ENCODE peak calls at places on chromosomes 13 and 19, in four cellular contexts. One of them, this sample, is unnamed.
A peak's percentile ranks its signal among the peaks of the same experiment; 100 is the strongest.

GRCh38 chr13:50843256-50844043 is at the start of gene DLEU7:
- DNase-seq in kidney: peak; percentile 71
- DNase-seq in IMR-90: no peak
- DNase-seq in A673: no peak
- DNase-seq in this sample: no peak

GRCh38 chr13:50677687-50678463 is 165.6 kb downstream of the DLEU7 start:
- DNase-seq in A673: no peak
- DNase-seq in IMR-90: peak; percentile 11
- DNase-seq in kidney: no peak
- DNase-seq in this sample: peak; percentile 53

GRCh38 chr13:20776751-20777150 is 3.0 kb upstream of the EEF1AKMT1 start:
- DNase-seq in kidney: no peak
- DNase-seq in A673: no peak
- DNase-seq in IMR-90: no peak
- DNase-seq in this sample: no peak

GRCh38 chr13:63455938-63456337 is 2040.3 kb upstream of the PCDH20 start:
- DNase-seq in IMR-90: no peak
- DNase-seq in kidney: no peak
- DNase-seq in A673: peak; percentile 19
- DNase-seq in this sample: no peak

GRCh38 chr13:32254916-32255743 is 60.0 kb downstream of the ZAR1L start:
- DNase-seq in IMR-90: no peak
- DNase-seq in kidney: no peak
- DNase-seq in A673: no peak
- DNase-seq in this sample: peak; percentile 36

GRCh38 chr13:107192289-107192688 is 624.4 kb upstream of the ARGLU1 start:
- DNase-seq in kidney: no peak
- DNase-seq in IMR-90: peak; percentile 43
- DNase-seq in A673: no peak
- DNase-seq in this sample: no peak

GRCh38 chr19:39032164-39032918 is at the start of gene FBXO27:
- DNase-seq in A673: no peak
- DNase-seq in IMR-90: no peak
- DNase-seq in kidney: peak; percentile 85
- DNase-seq in this sample: peak; percentile 40

GRCh38 chr19:4589579-4590410 is 30.3 kb upstream of the SEMA6B start:
- DNase-seq in kidney: no peak
- DNase-seq in IMR-90: no peak
- DNase-seq in A673: no peak
- DNase-seq in this sample: peak; percentile 22

GRCh38 chr19:48492925-48493717 is 18.5 kb downstream of the LMTK3 start:
- DNase-seq in A673: peak; percentile 98
- DNase-seq in IMR-90: peak; percentile 94
- DNase-seq in kidney: peak; percentile 100
- DNase-seq in this sample: peak; percentile 99

GRCh38 chr13:109131698-109132257 is 502.4 kb downstream of the MYO16 start:
- DNase-seq in A673: peak; percentile 57
- DNase-seq in kidney: no peak
- DNase-seq in IMR-90: peak; percentile 21
- DNase-seq in this sample: no peak

GRCh38 chr19:35248310-35249145 is at the start of gene LSR:
- DNase-seq in kidney: peak; percentile 97
- DNase-seq in IMR-90: no peak
- DNase-seq in A673: no peak
- DNase-seq in this sample: peak; percentile 96

GRCh38 chr19:49877879-49878743 is 609 bp downstream of the TBC1D17 start:
- DNase-seq in IMR-90: peak; percentile 96
- DNase-seq in A673: peak; percentile 99
- DNase-seq in kidney: peak; percentile 100
- DNase-seq in this sample: peak; percentile 98

GRCh38 chr19:8610041-8610927 is at the start of gene ADAMTS10:
- DNase-seq in IMR-90: peak; percentile 43
- DNase-seq in kidney: peak; percentile 84
- DNase-seq in A673: peak; percentile 64
- DNase-seq in this sample: no peak

GRCh38 chr19:42282036-42282762 is 13.1 kb downstream of the CIC start:
- DNase-seq in kidney: peak; percentile 61
- DNase-seq in A673: peak; percentile 45
- DNase-seq in IMR-90: peak; percentile 34
- DNase-seq in this sample: no peak

GRCh38 chr19:48842744-48843162 is 6.5 kb upstream of the HSD17B14 start:
- DNase-seq in IMR-90: peak; percentile 48
- DNase-seq in A673: peak; percentile 70
- DNase-seq in kidney: no peak
- DNase-seq in this sample: peak; percentile 53

GRCh38 chr19:45440259-45440638 is 16.5 kb upstream of the ERCC1 start:
- DNase-seq in IMR-90: no peak
- DNase-seq in kidney: no peak
- DNase-seq in A673: no peak
- DNase-seq in this sample: no peak

GRCh38 chr13:98565726-98566577 is 11.0 kb downstream of the STK24 start:
- DNase-seq in kidney: peak; percentile 89
- DNase-seq in IMR-90: no peak
- DNase-seq in A673: no peak
- DNase-seq in this sample: no peak

GRCh38 chr13:19184176-19184575 is 2.6 kb upstream of the TUBA3C start:
- DNase-seq in kidney: no peak
- DNase-seq in A673: no peak
- DNase-seq in IMR-90: no peak
- DNase-seq in this sample: no peak

GRCh38 chr13:20258963-20259288 is 26.8 kb upstream of the GJB6 start:
- DNase-seq in IMR-90: no peak
- DNase-seq in A673: no peak
- DNase-seq in kidney: no peak
- DNase-seq in this sample: no peak

DNA sequence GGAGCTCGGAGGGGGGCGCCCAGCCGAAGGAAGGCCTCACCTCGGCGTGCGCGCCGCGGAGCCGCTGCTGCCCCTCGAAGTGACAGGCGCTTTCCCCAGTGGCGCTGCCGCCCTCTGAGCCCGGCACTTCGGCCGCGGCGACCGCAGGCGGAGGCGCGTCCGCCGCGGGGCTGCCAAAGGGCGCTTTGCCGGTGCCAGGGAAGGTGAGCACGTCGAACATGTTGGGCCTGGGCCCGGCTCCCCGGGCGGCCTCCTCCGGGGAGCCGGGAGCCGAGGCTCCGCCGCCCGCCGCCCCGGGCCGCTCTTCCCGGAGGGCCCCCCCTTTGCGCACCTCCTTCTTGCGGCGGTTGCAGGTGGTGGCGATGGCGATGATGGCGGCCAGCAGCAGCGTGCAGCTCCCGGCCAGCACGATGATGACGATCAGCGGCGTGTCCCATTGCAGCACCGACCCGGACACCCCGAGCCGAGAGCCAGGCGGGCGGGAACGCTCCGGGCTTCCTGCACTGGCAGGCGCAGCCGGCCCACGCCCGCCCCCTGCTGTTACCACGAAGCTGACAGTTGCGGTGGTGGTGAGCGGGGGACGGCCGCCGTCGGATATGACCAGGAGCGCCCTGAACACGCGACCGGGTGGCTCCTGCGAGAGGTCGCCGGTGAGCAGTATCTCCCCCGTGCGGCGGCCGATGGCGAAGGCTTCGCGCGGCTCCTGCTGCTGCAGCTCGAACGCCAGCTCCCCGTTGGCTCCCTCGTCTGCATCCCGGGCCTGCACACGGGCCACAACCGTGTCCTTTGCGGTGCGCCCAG is 2.5 kb downstream of the PCDH8 start:
- DNase-seq in A673: peak; percentile 64
- DNase-seq in kidney: peak; percentile 66
- DNase-seq in IMR-90: no peak
- DNase-seq in this sample: peak; percentile 16
- TF ChIP-seq CTCF in A673: peak; percentile 53
- TF ChIP-seq CTCF in kidney: no peak
- TF ChIP-seq CTCF in IMR-90: peak; percentile 20
- TF ChIP-seq CTCF in this sample: no peak

GRCh38 chr13:72535076-72535475 is 192.4 kb downstream of the MZT1 start:
- DNase-seq in IMR-90: no peak
- DNase-seq in kidney: no peak
- DNase-seq in A673: peak; percentile 23
- DNase-seq in this sample: no peak

GRCh38 chr13:72537782-72538181 is 189.6 kb downstream of the MZT1 start:
- DNase-seq in A673: no peak
- DNase-seq in kidney: no peak
- DNase-seq in IMR-90: no peak
- DNase-seq in this sample: no peak

GRCh38 chr13:72536668-72537399 is 190.6 kb downstream of the MZT1 start:
- DNase-seq in IMR-90: no peak
- DNase-seq in kidney: no peak
- DNase-seq in A673: no peak
- DNase-seq in this sample: no peak

GRCh38 chr13:72539925-72540324 is 187.5 kb downstream of the MZT1 start:
- DNase-seq in IMR-90: no peak
- DNase-seq in kidney: no peak
- DNase-seq in A673: no peak
- DNase-seq in this sample: no peak

DNA sequence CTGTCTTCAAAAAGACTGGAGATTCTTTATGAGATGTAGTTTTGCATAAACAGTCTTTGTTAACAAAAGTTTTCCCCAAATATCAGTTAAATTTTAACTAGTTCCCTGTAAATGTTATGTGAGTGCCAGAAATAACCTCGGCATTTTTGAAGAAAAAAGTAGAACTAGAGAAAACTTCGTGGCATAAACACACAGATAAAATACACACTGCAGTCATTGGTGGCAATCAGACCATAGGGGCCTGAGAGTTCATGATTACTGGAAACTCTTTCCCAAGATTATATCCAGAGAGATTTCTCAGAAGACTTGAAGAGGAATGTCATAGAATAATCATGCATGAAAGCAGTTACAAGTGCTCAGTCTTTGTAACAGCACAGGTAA is 190.0 kb downstream of the MZT1 start:
- DNase-seq in IMR-90: no peak
- DNase-seq in kidney: no peak
- DNase-seq in A673: no peak
- DNase-seq in this sample: no peak
- H3K4me3 ChIP-seq in IMR-90: no peak overlapping the region
- H3K4me3 ChIP-seq in kidney: peak overlapping the region; percentile 59
- H3K4me3 ChIP-seq in A673: no peak overlapping the region
- H3K4me3 ChIP-seq in this sample: no peak overlapping the region

GRCh38 chr19:3145909-3146676 is 10.3 kb downstream of the GNA15 start:
- DNase-seq in kidney: no peak
- DNase-seq in A673: no peak
- DNase-seq in IMR-90: no peak
- DNase-seq in this sample: no peak
- TF ChIP-seq CTCF in kidney: no peak
- TF ChIP-seq CTCF in A673: no peak
- TF ChIP-seq CTCF in IMR-90: no peak
- TF ChIP-seq CTCF in this sample: no peak

GRCh38 chr13:60426075-60426474 is 29.1 kb downstream of the TDRD3 start:
- DNase-seq in kidney: no peak
- DNase-seq in IMR-90: no peak
- DNase-seq in A673: no peak
- DNase-seq in this sample: no peak

GRCh38 chr13:60427285-60427684 is 30.3 kb downstream of the TDRD3 start:
- DNase-seq in IMR-90: no peak
- DNase-seq in kidney: no peak
- DNase-seq in A673: no peak
- DNase-seq in this sample: no peak

GRCh38 chr13:60433505-60433904 is 36.5 kb downstream of the TDRD3 start:
- DNase-seq in IMR-90: no peak
- DNase-seq in A673: no peak
- DNase-seq in kidney: no peak
- DNase-seq in this sample: no peak

GRCh38 chr13:60435762-60436374 is 38.8 kb downstream of the TDRD3 start:
- DNase-seq in kidney: no peak
- DNase-seq in A673: no peak
- DNase-seq in IMR-90: no peak
- DNase-seq in this sample: no peak

DNA sequence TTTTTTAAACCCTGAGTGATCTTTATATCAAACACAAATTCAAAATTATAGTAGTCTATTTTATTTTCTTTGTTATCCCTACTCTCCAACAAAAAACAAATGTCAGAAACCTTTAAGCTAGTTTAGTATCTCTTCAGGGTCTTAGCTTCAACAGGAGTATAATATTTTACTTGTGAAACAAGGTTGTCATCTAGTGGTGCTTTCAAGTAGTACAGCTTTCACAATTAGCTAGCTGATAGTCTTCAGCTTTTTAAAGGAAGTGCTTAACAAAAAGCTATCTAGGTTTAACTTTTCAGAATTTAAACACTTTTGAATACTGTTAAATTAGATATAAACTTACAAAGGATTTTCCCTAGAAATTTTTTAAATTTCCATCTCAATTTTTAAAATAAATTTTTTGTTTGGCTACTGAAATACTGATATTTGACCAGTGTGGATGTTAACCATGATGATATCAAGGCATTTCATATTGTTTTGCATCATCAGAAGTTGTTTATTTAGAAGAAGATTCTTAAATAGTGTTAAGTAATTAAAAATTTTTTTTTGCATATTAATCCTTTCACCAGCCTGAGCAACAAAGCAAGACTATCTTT is 34.2 kb downstream of the TDRD3 start:
- DNase-seq in kidney: no peak
- DNase-seq in A673: peak; percentile 87
- DNase-seq in IMR-90: peak; percentile 72
- DNase-seq in this sample: peak; percentile 65
- H3K4me3 ChIP-seq in kidney: no peak overlapping the region
- H3K4me3 ChIP-seq in A673: no peak overlapping the region
- H3K4me3 ChIP-seq in IMR-90: no peak overlapping the region
- H3K4me3 ChIP-seq in this sample: no peak overlapping the region

GRCh38 chr19:10106100-10106936 is at the start of gene PPAN:
- DNase-seq in IMR-90: peak; percentile 98
- DNase-seq in A673: peak; percentile 99
- DNase-seq in kidney: peak; percentile 99
- DNase-seq in this sample: peak; percentile 99
- TF ChIP-seq CTCF in IMR-90: no peak
- TF ChIP-seq CTCF in A673: no peak
- TF ChIP-seq CTCF in kidney: no peak
- TF ChIP-seq CTCF in this sample: no peak

GRCh38 chr19:55024111-55024510 is 14.0 kb downstream of the GP6 start:
- DNase-seq in IMR-90: no peak
- DNase-seq in A673: no peak
- DNase-seq in kidney: no peak
- DNase-seq in this sample: no peak
- H3K4me3 ChIP-seq in IMR-90: no peak overlapping the region
- H3K4me3 ChIP-seq in A673: no peak overlapping the region
- H3K4me3 ChIP-seq in kidney: no peak overlapping the region
- H3K4me3 ChIP-seq in this sample: no peak overlapping the region

DNA sequence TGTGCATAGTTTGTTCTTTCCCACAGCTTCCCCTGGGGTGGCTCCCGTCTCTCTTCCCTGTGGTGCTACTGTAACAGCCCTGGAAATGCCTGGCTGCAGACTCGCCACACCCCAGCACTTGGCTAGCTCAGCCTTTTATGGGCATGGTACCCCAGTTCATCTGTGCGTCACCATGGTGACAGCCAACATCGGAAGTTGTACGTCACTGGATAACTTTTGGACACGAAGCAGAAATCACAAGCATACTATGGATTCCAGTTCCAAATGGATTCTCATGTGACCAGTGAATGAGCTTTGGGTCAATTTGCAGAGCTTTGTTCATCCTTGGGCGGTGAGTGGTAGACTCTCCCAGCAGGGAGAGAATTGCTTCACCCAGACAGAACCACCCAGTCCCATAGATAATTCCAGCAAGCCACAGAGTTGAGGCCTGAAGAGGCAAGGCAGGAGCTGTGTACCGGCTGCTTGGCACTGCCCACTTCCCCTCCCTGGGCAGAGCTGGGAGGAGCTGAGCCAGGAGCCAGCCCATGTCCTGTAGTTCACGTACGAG is 54.4 kb downstream of the COL4A2 start:
- DNase-seq in IMR-90: peak; percentile 88
- DNase-seq in A673: no peak
- DNase-seq in kidney: peak; percentile 83
- DNase-seq in this sample: no peak
- TF ChIP-seq CTCF in IMR-90: no peak
- TF ChIP-seq CTCF in A673: no peak
- TF ChIP-seq CTCF in kidney: no peak
- TF ChIP-seq CTCF in this sample: no peak